ENCODE peak calls at places on chromosome 6, in six cellular contexts. One of them, this sample, is unnamed.

GRCh38 chr6:98845201-98846020 is 11.0 kb downstream of the POU3F2 start:
- DNase-seq in ureter: peak
- DNase-seq in T-cell: peak
- DNase-seq in sciatic nerve: peak
- DNase-seq in kidney tubule cell: peak
- DNase-seq in ascending aorta: no peak
- DNase-seq in this sample: peak

GRCh38 chr6:63817492-63818050 is 182.0 kb downstream of the PHF3 start:
- DNase-seq in T-cell: no peak
- DNase-seq in ascending aorta: no peak
- DNase-seq in sciatic nerve: no peak
- DNase-seq in ureter: no peak
- DNase-seq in kidney tubule cell: no peak
- DNase-seq in this sample: no peak

GRCh38 chr6:30154709-30155521 is 6.1 kb downstream of the TRIM10 start:
- DNase-seq in sciatic nerve: no peak
- DNase-seq in ureter: no peak
- DNase-seq in ascending aorta: no peak
- DNase-seq in kidney tubule cell: peak
- DNase-seq in T-cell: no peak
- DNase-seq in this sample: peak

GRCh38 chr6:25582101-25582500 is 69.9 kb upstream of the SCGN start:
- DNase-seq in T-cell: no peak
- DNase-seq in ascending aorta: no peak
- DNase-seq in sciatic nerve: no peak
- DNase-seq in kidney tubule cell: peak
- DNase-seq in ureter: no peak
- DNase-seq in this sample: peak

GRCh38 chr6:25024821-25025220 is 89.1 kb upstream of the RIPOR2 start:
- DNase-seq in ureter: no peak
- DNase-seq in kidney tubule cell: no peak
- DNase-seq in sciatic nerve: no peak
- DNase-seq in T-cell: no peak
- DNase-seq in ascending aorta: no peak
- DNase-seq in this sample: no peak

GRCh38 chr6:53294095-53294494 is 54.7 kb downstream of the ELOVL5 start:
- DNase-seq in kidney tubule cell: no peak
- DNase-seq in ureter: no peak
- DNase-seq in T-cell: no peak
- DNase-seq in sciatic nerve: no peak
- DNase-seq in ascending aorta: no peak
- DNase-seq in this sample: peak

GRCh38 chr6:158408552-158409130 is 96.4 kb downstream of the TULP4 start:
- DNase-seq in kidney tubule cell: no peak
- DNase-seq in T-cell: no peak
- DNase-seq in sciatic nerve: peak
- DNase-seq in ascending aorta: no peak
- DNase-seq in ureter: no peak
- DNase-seq in this sample: peak

GRCh38 chr6:28589234-28589951 is 63.7 kb downstream of the GPX5 start:
- DNase-seq in T-cell: no peak
- DNase-seq in ureter: no peak
- DNase-seq in kidney tubule cell: peak
- DNase-seq in ascending aorta: no peak
- DNase-seq in sciatic nerve: no peak
- DNase-seq in this sample: peak

GRCh38 chr6:169263836-169264608 is 10.4 kb upstream of the THBS2 start:
- DNase-seq in ureter: peak
- DNase-seq in kidney tubule cell: peak
- DNase-seq in ascending aorta: no peak
- DNase-seq in T-cell: no peak
- DNase-seq in sciatic nerve: no peak
- DNase-seq in this sample: no peak

GRCh38 chr6:54193560-54193959 is 82.3 kb downstream of the MLIP start:
- DNase-seq in kidney tubule cell: no peak
- DNase-seq in ascending aorta: no peak
- DNase-seq in ureter: no peak
- DNase-seq in T-cell: no peak
- DNase-seq in sciatic nerve: no peak
- DNase-seq in this sample: peak

GRCh38 chr6:113825776-113826175 is 31.4 kb upstream of the MARCKS start:
- DNase-seq in ascending aorta: no peak
- DNase-seq in ureter: peak
- DNase-seq in sciatic nerve: peak
- DNase-seq in kidney tubule cell: peak
- DNase-seq in T-cell: no peak
- DNase-seq in this sample: peak

GRCh38 chr6:39342692-39343460 is 20.4 kb upstream of the KCNK16 start:
- DNase-seq in sciatic nerve: no peak
- DNase-seq in ureter: no peak
- DNase-seq in T-cell: no peak
- DNase-seq in ascending aorta: no peak
- DNase-seq in kidney tubule cell: no peak
- DNase-seq in this sample: no peak

GRCh38 chr6:45422541-45423110 is 44.9 kb upstream of the SUPT3H start:
- DNase-seq in T-cell: peak
- DNase-seq in ureter: peak
- DNase-seq in sciatic nerve: peak
- DNase-seq in ascending aorta: no peak
- DNase-seq in kidney tubule cell: peak
- DNase-seq in this sample: peak

GRCh38 chr6:44043479-44044153 is 83.6 kb downstream of the MRPL14 start:
- DNase-seq in sciatic nerve: peak
- DNase-seq in ascending aorta: no peak
- DNase-seq in ureter: no peak
- DNase-seq in kidney tubule cell: peak
- DNase-seq in T-cell: no peak
- DNase-seq in this sample: no peak

GRCh38 chr6:41801380-41801779 is 13.9 kb downstream of the TOMM6 start:
- DNase-seq in T-cell: no peak
- DNase-seq in kidney tubule cell: peak
- DNase-seq in sciatic nerve: no peak
- DNase-seq in ureter: no peak
- DNase-seq in ascending aorta: no peak
- DNase-seq in this sample: peak

GRCh38 chr6:127420558-127420957 is 38.6 kb downstream of the KIAA0408 start:
- DNase-seq in T-cell: peak
- DNase-seq in ureter: peak
- DNase-seq in ascending aorta: peak
- DNase-seq in kidney tubule cell: peak
- DNase-seq in sciatic nerve: peak
- DNase-seq in this sample: peak

GRCh38 chr6:150142304-150142656 is 564 bp upstream of the PPP1R14C start:
- DNase-seq in kidney tubule cell: peak
- DNase-seq in ureter: no peak
- DNase-seq in sciatic nerve: no peak
- DNase-seq in T-cell: no peak
- DNase-seq in ascending aorta: no peak
- DNase-seq in this sample: no peak

GRCh38 chr6:148761532-148761951 is 14.7 kb downstream of the UST start:
- DNase-seq in ascending aorta: no peak
- DNase-seq in T-cell: peak
- DNase-seq in ureter: no peak
- DNase-seq in kidney tubule cell: peak
- DNase-seq in sciatic nerve: no peak
- DNase-seq in this sample: no peak

GRCh38 chr6:167893416-167893815 is 66.7 kb downstream of the AFDN start:
- DNase-seq in ascending aorta: no peak
- DNase-seq in sciatic nerve: no peak
- DNase-seq in ureter: no peak
- DNase-seq in kidney tubule cell: peak
- DNase-seq in T-cell: no peak
- DNase-seq in this sample: no peak

GRCh38 chr6:66735106-66735890 is 1028.3 kb upstream of the EYS start:
- DNase-seq in kidney tubule cell: no peak
- DNase-seq in ascending aorta: no peak
- DNase-seq in T-cell: no peak
- DNase-seq in sciatic nerve: no peak
- DNase-seq in ureter: no peak
- DNase-seq in this sample: no peak

GRCh38 chr6:82040405-82041221 is 206.9 kb downstream of the IBTK start:
- DNase-seq in sciatic nerve: no peak
- DNase-seq in ascending aorta: no peak
- DNase-seq in kidney tubule cell: peak
- DNase-seq in ureter: peak
- DNase-seq in T-cell: no peak
- DNase-seq in this sample: peak

GRCh38 chr6:122609881-122610689 is at the start of gene PKIB:
- DNase-seq in ureter: peak
- DNase-seq in T-cell: peak
- DNase-seq in sciatic nerve: peak
- DNase-seq in kidney tubule cell: peak
- DNase-seq in ascending aorta: no peak
- DNase-seq in this sample: peak

GRCh38 chr6:2429460-2429859 is 184.1 kb upstream of the GMDS start:
- DNase-seq in T-cell: no peak
- DNase-seq in sciatic nerve: no peak
- DNase-seq in kidney tubule cell: peak
- DNase-seq in ureter: no peak
- DNase-seq in ascending aorta: no peak
- DNase-seq in this sample: no peak

GRCh38 chr6:41204156-41204555 is 3.2 kb upstream of the TREML2 start:
- DNase-seq in ascending aorta: no peak
- DNase-seq in sciatic nerve: no peak
- DNase-seq in ureter: no peak
- DNase-seq in T-cell: no peak
- DNase-seq in kidney tubule cell: no peak
- DNase-seq in this sample: no peak

GRCh38 chr6:19327684-19328083 is 509.5 kb upstream of the ID4 start:
- DNase-seq in T-cell: no peak
- DNase-seq in sciatic nerve: no peak
- DNase-seq in ureter: no peak
- DNase-seq in ascending aorta: no peak
- DNase-seq in kidney tubule cell: peak
- DNase-seq in this sample: no peak

GRCh38 chr6:168616807-168617756 is 176.1 kb downstream of the SMOC2 start:
- DNase-seq in kidney tubule cell: peak
- DNase-seq in T-cell: no peak
- DNase-seq in sciatic nerve: no peak
- DNase-seq in ascending aorta: no peak
- DNase-seq in ureter: no peak
- DNase-seq in this sample: no peak

GRCh38 chr6:118080547-118080946 is 173.5 kb downstream of the SLC35F1 start:
- DNase-seq in ureter: no peak
- DNase-seq in kidney tubule cell: no peak
- DNase-seq in ascending aorta: no peak
- DNase-seq in sciatic nerve: no peak
- DNase-seq in T-cell: no peak
- DNase-seq in this sample: no peak

GRCh38 chr6:33172307-33173227 is 19.7 kb downstream of the COL11A2 start:
- DNase-seq in ureter: no peak
- DNase-seq in kidney tubule cell: peak
- DNase-seq in T-cell: no peak
- DNase-seq in sciatic nerve: no peak
- DNase-seq in ascending aorta: no peak
- DNase-seq in this sample: peak

GRCh38 chr6:42250509-42250908 is 32.8 kb upstream of the MRPS10 start:
- DNase-seq in sciatic nerve: no peak
- DNase-seq in ascending aorta: no peak
- DNase-seq in T-cell: no peak
- DNase-seq in ureter: no peak
- DNase-seq in kidney tubule cell: no peak
- DNase-seq in this sample: no peak

GRCh38 chr6:30615958-30616810 is 859 bp downstream of the PPP1R10 start:
- DNase-seq in kidney tubule cell: peak
- DNase-seq in ascending aorta: no peak
- DNase-seq in ureter: no peak
- DNase-seq in sciatic nerve: no peak
- DNase-seq in T-cell: peak
- DNase-seq in this sample: peak

GRCh38 chr6:22904413-22904812 is 335.0 kb downstream of the HDGFL1 start:
- DNase-seq in T-cell: no peak
- DNase-seq in kidney tubule cell: peak
- DNase-seq in sciatic nerve: no peak
- DNase-seq in ascending aorta: no peak
- DNase-seq in ureter: no peak
- DNase-seq in this sample: peak

GRCh38 chr6:37826188-37826587 is 6.7 kb downstream of the ZFAND3 start:
- DNase-seq in kidney tubule cell: no peak
- DNase-seq in T-cell: no peak
- DNase-seq in ureter: no peak
- DNase-seq in sciatic nerve: no peak
- DNase-seq in ascending aorta: no peak
- DNase-seq in this sample: peak

GRCh38 chr6:165055231-165055630 is 254.2 kb downstream of the C6orf118 start:
- DNase-seq in kidney tubule cell: no peak
- DNase-seq in sciatic nerve: no peak
- DNase-seq in T-cell: no peak
- DNase-seq in ureter: no peak
- DNase-seq in ascending aorta: no peak
- DNase-seq in this sample: no peak

GRCh38 chr6:139030539-139030938 is 2.0 kb downstream of the ABRACL start:
- DNase-seq in ureter: no peak
- DNase-seq in T-cell: peak
- DNase-seq in ascending aorta: no peak
- DNase-seq in sciatic nerve: no peak
- DNase-seq in kidney tubule cell: no peak
- DNase-seq in this sample: no peak

GRCh38 chr6:4786936-4787504 is 10.8 kb downstream of the CDYL start:
- DNase-seq in ureter: no peak
- DNase-seq in ascending aorta: no peak
- DNase-seq in kidney tubule cell: no peak
- DNase-seq in sciatic nerve: no peak
- DNase-seq in T-cell: no peak
- DNase-seq in this sample: no peak

GRCh38 chr6:156899071-156899470 is 121.9 kb downstream of the ARID1B start:
- DNase-seq in kidney tubule cell: no peak
- DNase-seq in ascending aorta: no peak
- DNase-seq in sciatic nerve: no peak
- DNase-seq in T-cell: no peak
- DNase-seq in ureter: no peak
- DNase-seq in this sample: no peak

GRCh38 chr6:138593100-138593877 is 94.0 kb upstream of the NHSL1 start:
- DNase-seq in ureter: peak
- DNase-seq in ascending aorta: peak
- DNase-seq in T-cell: no peak
- DNase-seq in sciatic nerve: peak
- DNase-seq in kidney tubule cell: peak
- DNase-seq in this sample: peak

GRCh38 chr6:44545224-44545623 is 157.7 kb downstream of the CDC5L start:
- DNase-seq in T-cell: no peak
- DNase-seq in ureter: no peak
- DNase-seq in kidney tubule cell: no peak
- DNase-seq in sciatic nerve: no peak
- DNase-seq in ascending aorta: no peak
- DNase-seq in this sample: no peak

GRCh38 chr6:36386495-36387439 is 702 bp downstream of the ETV7 start:
- DNase-seq in sciatic nerve: peak
- DNase-seq in kidney tubule cell: peak
- DNase-seq in T-cell: peak
- DNase-seq in ascending aorta: no peak
- DNase-seq in ureter: no peak
- DNase-seq in this sample: peak

GRCh38 chr6:21914121-21914973 is 320.8 kb downstream of the SOX4 start:
- DNase-seq in T-cell: peak
- DNase-seq in ureter: peak
- DNase-seq in ascending aorta: no peak
- DNase-seq in sciatic nerve: peak
- DNase-seq in kidney tubule cell: peak
- DNase-seq in this sample: peak

This sample was measured in lung microvascular endothelial cell.